ENCODE peak calls at places on chromosomes 3 and 15, in ten cellular contexts. One of them, this sample, is unnamed.

GRCh38 chr3:180594631-180595348 is 7.2 kb upstream of the TTC14 start:
- DNase-seq in GM23248: peak; percentile 59
- DNase-seq in SJSA1: no peak
- DNase-seq in lower lobe of right lung: no peak
- DNase-seq in tibial artery: no peak
- DNase-seq in K562: peak; percentile 32
- DNase-seq in ovary: no peak
- DNase-seq in naive thymus-derived CD4-positive, alpha-beta T cell: no peak
- DNase-seq in IMR-90: peak; percentile 59
- DNase-seq in cardiac muscle cell: no peak
- DNase-seq in this sample: no peak

GRCh38 chr3:186640473-186640818 is 247 bp downstream of the FETUB start:
- DNase-seq in cardiac muscle cell: no peak
- DNase-seq in GM23248: peak; percentile 75
- DNase-seq in tibial artery: no peak
- DNase-seq in IMR-90: no peak
- DNase-seq in SJSA1: no peak
- DNase-seq in ovary: no peak
- DNase-seq in K562: no peak
- DNase-seq in lower lobe of right lung: no peak
- DNase-seq in naive thymus-derived CD4-positive, alpha-beta T cell: no peak
- DNase-seq in this sample: peak; percentile 29

GRCh38 chr3:190120161-190121060 is at the start of gene P3H2:
- DNase-seq in IMR-90: peak; percentile 93
- DNase-seq in GM23248: peak; percentile 97
- DNase-seq in naive thymus-derived CD4-positive, alpha-beta T cell: no peak
- DNase-seq in cardiac muscle cell: peak; percentile 95
- DNase-seq in SJSA1: peak; percentile 86
- DNase-seq in ovary: peak; percentile 84
- DNase-seq in K562: no peak
- DNase-seq in lower lobe of right lung: peak; percentile 88
- DNase-seq in tibial artery: peak; percentile 94
- DNase-seq in this sample: peak; percentile 88

GRCh38 chr3:43426388-43426787 is 140.0 kb downstream of the SNRK start:
- DNase-seq in naive thymus-derived CD4-positive, alpha-beta T cell: no peak
- DNase-seq in lower lobe of right lung: no peak
- DNase-seq in cardiac muscle cell: no peak
- DNase-seq in GM23248: no peak
- DNase-seq in K562: no peak
- DNase-seq in ovary: no peak
- DNase-seq in tibial artery: peak; percentile 70
- DNase-seq in SJSA1: no peak
- DNase-seq in IMR-90: no peak
- DNase-seq in this sample: no peak

GRCh38 chr3:188908002-188908850 is 263.5 kb upstream of the TPRG1 start:
- DNase-seq in tibial artery: no peak
- DNase-seq in IMR-90: no peak
- DNase-seq in cardiac muscle cell: no peak
- DNase-seq in K562: no peak
- DNase-seq in GM23248: no peak
- DNase-seq in ovary: no peak
- DNase-seq in lower lobe of right lung: no peak
- DNase-seq in SJSA1: no peak
- DNase-seq in naive thymus-derived CD4-positive, alpha-beta T cell: no peak
- DNase-seq in this sample: no peak

GRCh38 chr15:91021516-91022074 is 799 bp downstream of the VPS33B start:
- DNase-seq in GM23248: peak; percentile 66
- DNase-seq in tibial artery: no peak
- DNase-seq in lower lobe of right lung: no peak
- DNase-seq in ovary: no peak
- DNase-seq in naive thymus-derived CD4-positive, alpha-beta T cell: no peak
- DNase-seq in K562: no peak
- DNase-seq in cardiac muscle cell: no peak
- DNase-seq in SJSA1: no peak
- DNase-seq in IMR-90: peak; percentile 18
- DNase-seq in this sample: no peak

GRCh38 chr3:171620825-171621434 is 160.7 kb upstream of the TNIK start:
- DNase-seq in naive thymus-derived CD4-positive, alpha-beta T cell: no peak
- DNase-seq in IMR-90: peak; percentile 64
- DNase-seq in lower lobe of right lung: no peak
- DNase-seq in tibial artery: no peak
- DNase-seq in cardiac muscle cell: no peak
- DNase-seq in GM23248: peak; percentile 35
- DNase-seq in SJSA1: no peak
- DNase-seq in ovary: no peak
- DNase-seq in K562: peak; percentile 16
- DNase-seq in this sample: no peak

GRCh38 chr3:143360244-143360643 is 240.7 kb downstream of the CHST2 start:
- DNase-seq in ovary: no peak
- DNase-seq in cardiac muscle cell: no peak
- DNase-seq in naive thymus-derived CD4-positive, alpha-beta T cell: no peak
- DNase-seq in GM23248: peak; percentile 24
- DNase-seq in K562: no peak
- DNase-seq in tibial artery: no peak
- DNase-seq in SJSA1: no peak
- DNase-seq in IMR-90: no peak
- DNase-seq in lower lobe of right lung: no peak
- DNase-seq in this sample: no peak

GRCh38 chr3:17132286-17133115 is 247.7 kb downstream of the PLCL2 start:
- DNase-seq in tibial artery: no peak
- DNase-seq in lower lobe of right lung: no peak
- DNase-seq in naive thymus-derived CD4-positive, alpha-beta T cell: no peak
- DNase-seq in GM23248: no peak
- DNase-seq in K562: no peak
- DNase-seq in IMR-90: no peak
- DNase-seq in ovary: no peak
- DNase-seq in SJSA1: no peak
- DNase-seq in cardiac muscle cell: no peak
- DNase-seq in this sample: no peak

GRCh38 chr3:9121366-9121765 is 128.1 kb downstream of the SRGAP3 start:
- DNase-seq in lower lobe of right lung: no peak
- DNase-seq in ovary: no peak
- DNase-seq in SJSA1: no peak
- DNase-seq in tibial artery: no peak
- DNase-seq in K562: no peak
- DNase-seq in GM23248: no peak
- DNase-seq in IMR-90: no peak
- DNase-seq in cardiac muscle cell: no peak
- DNase-seq in naive thymus-derived CD4-positive, alpha-beta T cell: no peak
- DNase-seq in this sample: peak; percentile 47

GRCh38 chr3:67109651-67110204 is 111.6 kb downstream of the KBTBD8 start:
- DNase-seq in cardiac muscle cell: peak; percentile 59
- DNase-seq in ovary: no peak
- DNase-seq in naive thymus-derived CD4-positive, alpha-beta T cell: no peak
- DNase-seq in IMR-90: peak; percentile 85
- DNase-seq in tibial artery: no peak
- DNase-seq in GM23248: peak; percentile 82
- DNase-seq in K562: peak; percentile 17
- DNase-seq in SJSA1: no peak
- DNase-seq in lower lobe of right lung: no peak
- DNase-seq in this sample: no peak

DNA sequence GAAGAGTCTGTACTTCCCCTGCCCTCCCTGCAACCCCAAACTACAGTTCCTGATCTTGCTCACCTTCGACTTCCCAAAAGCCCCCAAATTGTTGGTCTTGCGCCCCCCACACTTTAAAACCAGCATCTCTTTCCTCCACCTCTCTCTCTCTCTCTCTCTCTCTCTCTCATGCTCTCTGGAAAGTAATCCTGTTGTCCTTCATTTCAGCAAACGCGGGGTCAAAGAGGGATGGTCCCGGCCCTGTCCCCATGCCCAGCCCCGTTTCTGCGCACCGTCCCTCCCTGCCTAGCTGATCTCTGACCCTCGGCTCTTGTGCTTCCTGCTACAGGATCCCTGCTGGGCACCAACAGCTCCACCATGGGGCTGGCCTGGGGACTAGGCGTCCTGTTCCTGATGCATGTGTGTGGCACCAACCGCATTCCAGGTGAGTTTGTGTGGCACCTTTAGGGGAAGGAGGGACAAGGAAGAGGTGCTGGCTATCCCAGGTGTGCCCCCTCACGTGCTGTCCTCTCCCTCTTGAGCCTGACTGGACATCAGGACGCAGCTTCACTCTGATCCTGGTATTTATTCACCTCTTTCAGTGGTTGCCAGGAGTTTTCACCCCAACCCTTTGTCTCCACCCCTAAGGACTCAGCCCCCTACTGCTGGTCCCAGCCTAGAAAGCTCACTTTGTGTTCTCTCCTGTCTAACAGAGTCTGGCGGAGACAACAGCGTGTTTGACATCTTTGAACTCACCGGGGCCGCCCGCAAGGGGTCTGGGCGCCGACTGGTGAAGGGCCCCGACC is 814 bp downstream of the THBS1 start:
- DNase-seq in cardiac muscle cell: peak; percentile 69
- DNase-seq in tibial artery: peak; percentile 74
- DNase-seq in ovary: peak; percentile 61
- DNase-seq in IMR-90: peak; percentile 65
- DNase-seq in GM23248: peak; percentile 86
- DNase-seq in naive thymus-derived CD4-positive, alpha-beta T cell: no peak
- DNase-seq in SJSA1: peak; percentile 62
- DNase-seq in lower lobe of right lung: peak; percentile 76
- DNase-seq in K562: peak; percentile 9
- DNase-seq in this sample: peak; percentile 73
- H3K4me3 ChIP-seq in cardiac muscle cell: peak overlapping the region; percentile 40
- H3K4me3 ChIP-seq in tibial artery: peak overlapping the region; percentile 69
- H3K4me3 ChIP-seq in ovary: peak overlapping the region; percentile 92
- H3K4me3 ChIP-seq in IMR-90: peak overlapping the region; percentile 80
- H3K4me3 ChIP-seq in GM23248: peak overlapping the region; percentile 74
- H3K4me3 ChIP-seq in naive thymus-derived CD4-positive, alpha-beta T cell: no peak overlapping the region
- H3K4me3 ChIP-seq in SJSA1: peak overlapping the region; percentile 65
- H3K4me3 ChIP-seq in lower lobe of right lung: peak overlapping the region; percentile 67
- H3K4me3 ChIP-seq in K562: no peak overlapping the region
- H3K4me3 ChIP-seq in this sample: peak overlapping the region; percentile 27

GRCh38 chr3:38636881-38637280 is 12.6 kb downstream of the SCN5A start:
- DNase-seq in lower lobe of right lung: no peak
- DNase-seq in K562: no peak
- DNase-seq in SJSA1: no peak
- DNase-seq in ovary: no peak
- DNase-seq in naive thymus-derived CD4-positive, alpha-beta T cell: no peak
- DNase-seq in cardiac muscle cell: no peak
- DNase-seq in GM23248: no peak
- DNase-seq in tibial artery: no peak
- DNase-seq in IMR-90: no peak
- DNase-seq in this sample: no peak
- H3K27me3 ChIP-seq in lower lobe of right lung: peaks cover 11% of the 10 kb centered on the region
- H3K27me3 ChIP-seq in K562: peaks cover 42% of the 10 kb centered on the region
- H3K27me3 ChIP-seq in SJSA1: no peaks in the 10 kb centered on the region
- H3K27me3 ChIP-seq in ovary: no peaks in the 10 kb centered on the region
- H3K27me3 ChIP-seq in naive thymus-derived CD4-positive, alpha-beta T cell: no peaks in the 10 kb centered on the region
- H3K27me3 ChIP-seq in cardiac muscle cell: peaks cover 97% of the 10 kb centered on the region
- H3K27me3 ChIP-seq in GM23248: peaks cover 47% of the 10 kb centered on the region
- H3K27me3 ChIP-seq in tibial artery: peaks cover 22% of the 10 kb centered on the region
- H3K27me3 ChIP-seq in IMR-90: no peaks in the 10 kb centered on the region
- H3K27me3 ChIP-seq in this sample: no peaks in the 10 kb centered on the region

DNA sequence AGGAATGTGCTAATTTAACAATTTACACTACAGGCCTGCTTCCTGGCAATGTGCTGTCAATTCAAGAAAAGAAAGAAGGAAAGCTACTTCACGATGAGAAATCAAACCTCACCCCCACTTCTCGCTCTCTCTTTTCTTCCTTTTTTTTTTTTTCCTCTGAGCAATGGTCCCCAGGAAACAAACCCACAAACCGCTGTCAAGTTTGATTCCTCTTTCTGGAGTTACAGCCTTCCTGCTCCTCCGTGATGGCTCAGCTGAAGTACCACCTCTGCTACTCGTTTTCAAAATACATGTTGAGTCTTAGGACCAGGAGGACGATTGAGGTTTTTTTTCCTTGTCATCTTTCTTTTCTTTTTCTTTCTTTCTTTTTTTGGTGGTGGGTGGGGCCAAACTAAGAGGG is 3.4 kb upstream of the TRIM71 start:
- DNase-seq in SJSA1: no peak
- DNase-seq in tibial artery: no peak
- DNase-seq in lower lobe of right lung: no peak
- DNase-seq in ovary: no peak
- DNase-seq in IMR-90: no peak
- DNase-seq in naive thymus-derived CD4-positive, alpha-beta T cell: no peak
- DNase-seq in K562: no peak
- DNase-seq in GM23248: no peak
- DNase-seq in cardiac muscle cell: no peak
- DNase-seq in this sample: no peak
- H3K4me1 ChIP-seq in SJSA1: peaks cover 18% of the 10 kb centered on the region
- H3K4me1 ChIP-seq in tibial artery: peaks cover 28% of the 10 kb centered on the region
- H3K4me1 ChIP-seq in lower lobe of right lung: peaks cover 11% of the 10 kb centered on the region
- H3K4me1 ChIP-seq in ovary: no peaks in the 10 kb centered on the region
- H3K4me1 ChIP-seq in IMR-90: peaks cover 3% of the 10 kb centered on the region
- H3K4me1 ChIP-seq in naive thymus-derived CD4-positive, alpha-beta T cell: peaks cover 5% of the 10 kb centered on the region
- H3K4me1 ChIP-seq in K562: peaks cover 9% of the 10 kb centered on the region
- H3K4me1 ChIP-seq in GM23248: no peaks in the 10 kb centered on the region
- H3K4me1 ChIP-seq in cardiac muscle cell: peaks cover 18% of the 10 kb centered on the region
- H3K4me1 ChIP-seq in this sample: peaks cover 37% of the 10 kb centered on the region

DNA sequence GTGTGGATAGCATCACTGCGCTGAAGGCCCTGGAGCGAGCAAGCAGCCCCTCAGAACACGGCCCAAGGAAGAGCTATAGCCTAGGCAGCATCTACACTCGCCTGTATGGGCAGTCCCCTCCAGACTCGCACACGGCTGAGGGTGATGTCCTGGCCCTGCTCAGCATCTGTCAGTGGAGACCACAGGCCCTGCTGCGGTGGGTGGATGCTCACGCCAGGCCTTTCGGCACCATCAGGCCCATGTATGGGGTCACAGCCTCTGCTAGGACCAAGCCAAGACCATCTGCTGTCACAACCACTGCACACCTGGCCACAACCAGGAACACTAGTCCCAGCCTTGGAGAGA is 20.5 kb downstream of the ATRIP start:
- DNase-seq in GM23248: no peak
- DNase-seq in tibial artery: no peak
- DNase-seq in ovary: no peak
- DNase-seq in naive thymus-derived CD4-positive, alpha-beta T cell: no peak
- DNase-seq in IMR-90: no peak
- DNase-seq in lower lobe of right lung: no peak
- DNase-seq in cardiac muscle cell: no peak
- DNase-seq in K562: no peak
- DNase-seq in SJSA1: no peak
- DNase-seq in this sample: peak; percentile 25
- H3K4me3 ChIP-seq in GM23248: peak overlapping the region; percentile 73
- H3K4me3 ChIP-seq in tibial artery: peak overlapping the region; percentile 64
- H3K4me3 ChIP-seq in ovary: peak overlapping the region; percentile 48
- H3K4me3 ChIP-seq in naive thymus-derived CD4-positive, alpha-beta T cell: peak overlapping the region; percentile 87
- H3K4me3 ChIP-seq in IMR-90: no peak overlapping the region
- H3K4me3 ChIP-seq in lower lobe of right lung: peak overlapping the region; percentile 62
- H3K4me3 ChIP-seq in cardiac muscle cell: no peak overlapping the region
- H3K4me3 ChIP-seq in K562: no peak overlapping the region
- H3K4me3 ChIP-seq in SJSA1: peak overlapping the region; percentile 38
- H3K4me3 ChIP-seq in this sample: peak overlapping the region; percentile 55